ENCODE peak calls at places on chromosomes 1 and 21, in nine cellular contexts. Q is ovary, W is transverse colon, D is K562, O is tibial nerve, B is esophagus muscularis mucosa, V is HepG2, U is A549, A is sigmoid colon. M is an unnamed sample.

GRCh38 chr1:153533689-153534201 is 2.0 kb downstream of the S100A6 start:
- DNase-seq in Q (peak), W (peak), D (peak), O (peak), B (no peak), V (peak), U (peak), A (peak), M (no peak)

GRCh38 chr21:32083175-32083574 is 195.7 kb downstream of the MIS18A start:
- DNase-seq in Q (no peak), W (no peak), D (no peak), O (no peak), B (no peak), V (no peak), U (no peak), A (no peak), M (no peak)

GRCh38 chr1:22612657-22613056 is 23.8 kb upstream of the C1QA start:
- DNase-seq in Q (no peak), W (no peak), D (no peak), O (no peak), B (no peak), V (no peak), U (no peak), A (no peak), M (no peak)

GRCh38 chr1:86938450-86938849 is 24.0 kb downstream of the HS2ST1 start:
- DNase-seq in Q (no peak), W (no peak), D (no peak), O (no peak), B (no peak), V (no peak), U (no peak), A (no peak), M (no peak)

GRCh38 chr1:232767381-232768074 is 37.7 kb upstream of the MAP10 start:
- DNase-seq in Q (peak), W (peak), D (no peak), O (no peak), B (no peak), V (no peak), U (peak), A (peak), M (peak)

GRCh38 chr1:218815076-218815475 is 358.6 kb upstream of the LYPLAL1 start:
- DNase-seq in Q (no peak), W (no peak), D (no peak), O (no peak), B (no peak), V (no peak), U (no peak), A (no peak), M (no peak)

GRCh38 chr1:3511856-3512255 is 57.4 kb downstream of the ARHGEF16 start:
- DNase-seq in Q (no peak), W (no peak), D (no peak), O (no peak), B (no peak), V (no peak), U (no peak), A (no peak), M (no peak)

GRCh38 chr1:18913065-18913502 is 10.7 kb upstream of the ALDH4A1 start:
- DNase-seq in Q (peak), W (peak), D (peak), O (peak), B (no peak), V (peak), U (peak), A (peak), M (peak)

GRCh38 chr1:94962745-94963265 is 35.9 kb upstream of the CNN3 start:
- DNase-seq in Q (peak), W (peak), D (no peak), O (no peak), B (no peak), V (peak), U (no peak), A (no peak), M (peak)

GRCh38 chr1:181061891-181062777 is 26.4 kb upstream of the IER5 start:
- DNase-seq in Q (no peak), W (peak), D (no peak), O (no peak), B (no peak), V (no peak), U (no peak), A (no peak), M (no peak)
- TF ChIP-seq EP300 in Q (no peak), W (no peak), D (no peak), O (no peak), B (no peak), V (no peak), U (no peak), A (no peak), M (no peak)

GRCh38 chr1:41752514-41753170 is 166.1 kb downstream of the HIVEP3 start:
- DNase-seq in Q (no peak), W (no peak), D (no peak), O (no peak), B (no peak), V (no peak), U (no peak), A (peak), M (no peak)
- TF ChIP-seq EP300 in Q (no peak), W (no peak), D (no peak), O (no peak), B (no peak), V (no peak), U (no peak), A (no peak), M (no peak)

DNA sequence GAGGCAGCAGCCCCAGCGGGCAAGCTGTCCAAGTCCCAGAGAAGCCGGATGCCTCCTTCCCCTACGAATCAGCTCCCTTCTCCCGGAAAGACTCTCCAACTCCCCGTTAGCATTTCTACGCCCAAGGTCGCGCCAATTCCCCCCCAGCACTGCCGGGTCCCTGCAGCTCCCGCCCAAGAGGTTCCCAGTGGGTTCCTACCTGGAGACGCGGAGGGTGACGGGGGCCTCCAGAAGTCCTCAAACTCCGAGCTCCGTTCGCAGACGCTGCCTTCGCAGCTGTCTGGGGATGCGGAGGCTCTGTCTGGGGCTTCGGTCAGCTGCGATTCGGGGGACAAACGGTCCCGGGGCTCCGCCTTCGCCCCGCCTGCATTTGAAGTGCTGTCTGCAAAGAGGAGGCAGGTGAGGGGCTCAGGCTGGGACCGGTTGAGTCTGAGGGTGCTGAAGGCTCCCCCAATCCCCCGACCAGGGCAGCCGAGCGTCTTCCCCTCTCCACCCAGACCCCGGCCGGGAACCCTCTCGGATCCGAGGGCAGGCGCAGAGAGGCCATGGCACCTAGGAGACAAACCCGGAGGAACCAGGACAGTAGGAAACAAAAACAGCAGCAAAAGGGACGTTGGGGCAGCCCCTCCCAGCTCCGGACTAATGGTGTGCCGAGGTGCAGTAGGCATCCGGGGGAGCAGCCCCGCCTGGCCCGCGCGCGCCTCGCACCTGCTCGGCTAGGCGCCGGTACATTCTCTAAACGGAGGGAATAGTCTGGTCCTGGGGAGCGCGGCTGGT is 3.9 kb downstream of the GFI1 start:
- DNase-seq in Q (no peak), W (peak), D (no peak), O (no peak), B (no peak), V (no peak), U (no peak), A (no peak), M (no peak)
- TF ChIP-seq EP300 in Q (no peak), W (no peak), D (no peak), O (no peak), B (no peak), V (no peak), U (no peak), A (no peak), M (no peak)

GRCh38 chr1:224333939-224334701 is 4.1 kb upstream of the NVL start:
- DNase-seq in Q (no peak), W (no peak), D (no peak), O (no peak), B (no peak), V (no peak), U (no peak), A (no peak), M (no peak)
- TF ChIP-seq EP300 in Q (no peak), W (no peak), D (peak), O (no peak), B (no peak), V (no peak), U (no peak), A (no peak), M (no peak)

M was measured in stomach.